ENCODE peak calls at places on chromosomes 1 and 21, in ten cellular contexts. A is A549, Y is ovary, S is suprapubic skin, Q is tibial nerve, H is stomach, T is sigmoid colon, P is H1, G is esophagus muscularis mucosa, U is K562. W is an unnamed sample.

GRCh38 chr1:158045639-158046038 is 52.2 kb downstream of the KIRREL1 start:
- DNase-seq in A (no peak), Y (no peak), S (no peak), Q (no peak), H (no peak), T (no peak), P (no peak), G (no peak), U (no peak), W (no peak)

GRCh38 chr1:65441464-65441863 is 21.0 kb downstream of the LEPR start:
- DNase-seq in A (no peak), Y (no peak), S (no peak), Q (no peak), H (no peak), T (no peak), P (no peak), G (no peak), U (no peak), W (no peak)

GRCh38 chr21:38688068-38688467 is 117.7 kb upstream of the ETS2 start:
- DNase-seq in A (no peak), Y (no peak), S (no peak), Q (no peak), H (no peak), T (no peak), P (no peak), G (no peak), U (no peak), W (no peak)

GRCh38 chr21:34912022-34912933 is 136.8 kb downstream of the RUNX1 start:
- DNase-seq in A (no peak), Y (no peak), S (no peak), Q (no peak), H (no peak), T (no peak), P (no peak), G (no peak), U (no peak), W (no peak)

GRCh38 chr1:247347395-247348222 is 15.9 kb upstream of the ZNF496 start:
- DNase-seq in A (no peak), Y (no peak), S (no peak), Q (no peak), H (no peak), T (no peak), P (no peak), G (no peak), U (no peak), W (no peak)

GRCh38 chr1:110255388-110255787 is 45.3 kb downstream of the KCNC4 start:
- DNase-seq in A (no peak), Y (no peak), S (no peak), Q (no peak), H (no peak), T (no peak), P (no peak), G (no peak), U (no peak), W (no peak)

GRCh38 chr1:102550729-102551384 is 554.1 kb upstream of the OLFM3 start:
- DNase-seq in A (peak; percentile 22), Y (peak; percentile 7), S (no peak), Q (no peak), H (no peak), T (no peak), P (peak; percentile 59), G (no peak), U (no peak), W (no peak)

GRCh38 chr1:41045740-41046139 is 24.2 kb upstream of the SLFNL1 start:
- DNase-seq in A (no peak), Y (no peak), S (no peak), Q (no peak), H (peak; percentile 82), T (no peak), P (no peak), G (no peak), U (no peak), W (peak; percentile 51)

GRCh38 chr1:155944396-155944728 is 2.9 kb downstream of the RXFP4 start:
- DNase-seq in A (no peak), Y (no peak), S (no peak), Q (no peak), H (no peak), T (no peak), P (no peak), G (no peak), U (no peak), W (no peak)

GRCh38 chr1:25082216-25082899 is 149.9 kb downstream of the SYF2 start:
- DNase-seq in A (no peak), Y (no peak), S (no peak), Q (no peak), H (no peak), T (peak; percentile 50), P (no peak), G (no peak), U (no peak), W (no peak)

GRCh38 chr1:37020653-37021277 is 13.6 kb downstream of the GRIK3 start:
- DNase-seq in A (no peak), Y (no peak), S (no peak), Q (no peak), H (no peak), T (no peak), P (peak; percentile 89), G (no peak), U (peak; percentile 76), W (no peak)

GRCh38 chr1:150018165-150018564 is 7.6 kb upstream of the OTUD7B start:
- DNase-seq in A (no peak), Y (no peak), S (no peak), Q (no peak), H (no peak), T (no peak), P (no peak), G (no peak), U (no peak), W (no peak)

GRCh38 chr1:39639333-39640130 is at the start of gene HEYL:
- DNase-seq in A (peak; percentile 86), Y (peak; percentile 68), S (peak; percentile 71), Q (peak; percentile 34), H (peak; percentile 69), T (peak; percentile 82), P (peak; percentile 94), G (no peak), U (peak; percentile 97), W (peak; percentile 85)

GRCh38 chr1:46940307-46940706 is 969 bp downstream of the CYP4A11 start:
- DNase-seq in A (no peak), Y (no peak), S (no peak), Q (no peak), H (peak; percentile 86), T (no peak), P (no peak), G (no peak), U (no peak), W (peak; percentile 38)

GRCh38 chr1:109112056-109112651 is 1.8 kb upstream of the ELAPOR1 start:
- DNase-seq in A (peak; percentile 52), Y (no peak), S (no peak), Q (no peak), H (no peak), T (no peak), P (no peak), G (no peak), U (peak; percentile 49), W (no peak)

GRCh38 chr1:220692436-220693228 is 2.5 kb downstream of the C1orf115 start:
- DNase-seq in A (no peak), Y (no peak), S (no peak), Q (no peak), H (no peak), T (no peak), P (no peak), G (peak; percentile 68), U (no peak), W (no peak)

GRCh38 chr21:26835714-26836265 is 9.4 kb downstream of the ADAMTS1 start:
- DNase-seq in A (no peak), Y (no peak), S (no peak), Q (no peak), H (no peak), T (no peak), P (no peak), G (no peak), U (no peak), W (no peak)

GRCh38 chr1:54359393-54360162 is 46.6 kb downstream of the SSBP3 start:
- DNase-seq in A (no peak), Y (no peak), S (no peak), Q (no peak), H (no peak), T (no peak), P (no peak), G (no peak), U (no peak), W (no peak)

GRCh38 chr1:210915890-210916507 is 217.9 kb downstream of the KCNH1 start:
- DNase-seq in A (no peak), Y (no peak), S (no peak), Q (no peak), H (no peak), T (no peak), P (no peak), G (no peak), U (no peak), W (no peak)

GRCh38 chr21:14740692-14741091 is 194.6 kb upstream of the SAMSN1 start:
- DNase-seq in A (no peak), Y (no peak), S (no peak), Q (no peak), H (no peak), T (no peak), P (no peak), G (no peak), U (no peak), W (no peak)

GRCh38 chr1:151175036-151175741 is 592 bp downstream of the TMOD4 start:
- DNase-seq in A (no peak), Y (no peak), S (no peak), Q (no peak), H (no peak), T (no peak), P (no peak), G (no peak), U (no peak), W (no peak)

GRCh38 chr1:182616130-182617074 is 12.2 kb upstream of the RGS16 start:
- DNase-seq in A (no peak), Y (peak; percentile 76), S (peak; percentile 89), Q (peak; percentile 44), H (peak; percentile 86), T (peak; percentile 93), P (peak; percentile 70), G (no peak), U (no peak), W (peak; percentile 66)
- TF ChIP-seq EP300 in A (no peak), Y (no peak), S (no peak), Q (no peak), H (no peak), T (no peak), P (peak; percentile 70), G (no peak), U (peak; percentile 36), W (no peak)

GRCh38 chr1:118136511-118136937 is 48.5 kb downstream of the SPAG17 start:
- DNase-seq in A (no peak), Y (no peak), S (no peak), Q (no peak), H (no peak), T (no peak), P (no peak), G (no peak), U (no peak), W (no peak)
- H3K4me3 ChIP-seq in A (no peak overlapping the region), Y (no peak overlapping the region), S (no peak overlapping the region), Q (no peak overlapping the region), H (no peak overlapping the region), T (no peak overlapping the region), P (no peak overlapping the region), G (no peak overlapping the region), U (no peak overlapping the region), W (no peak overlapping the region)

GRCh38 chr1:19640363-19641316 is 3.5 kb upstream of the NBL1 start:
- DNase-seq in A (peak; percentile 41), Y (no peak), S (no peak), Q (no peak), H (peak; percentile 56), T (peak; percentile 62), P (peak; percentile 73), G (no peak), U (no peak), W (peak; percentile 82)
- TF ChIP-seq POLR2A in A (no peak), Y (no peak), S (no peak), Q (no peak), H (no peak), T (no peak), P (no peak), G (no peak), U (no peak), W (no peak)

GRCh38 chr1:164743991-164744390 is 185.0 kb downstream of the PBX1 start:
- DNase-seq in A (no peak), Y (no peak), S (no peak), Q (no peak), H (no peak), T (no peak), P (no peak), G (no peak), U (no peak), W (no peak)
- TF ChIP-seq EP300 in A (no peak), Y (no peak), S (no peak), Q (no peak), H (no peak), T (no peak), P (no peak), G (no peak), U (no peak), W (no peak)

W was measured in transverse colon.